ENCODE peak calls at places on chromosomes 6 and 20, in eight cellular contexts. H is small intestine, Y is cardiac muscle cell, X is right lobe of liver, R is left lung, A is ovary, L is heart right ventricle, Q is psoas muscle. V is an unnamed sample.

GRCh38 chr6:75278474-75279077 is 6.0 kb downstream of the TMEM30A start:
- DNase-seq in H (peak), Y (no peak), X (no peak), R (no peak), A (no peak), L (no peak), Q (no peak), V (no peak)

GRCh38 chr6:85049282-85049681 is 284.9 kb upstream of the TBX18 start:
- DNase-seq in H (no peak), Y (no peak), X (no peak), R (no peak), A (no peak), L (no peak), Q (no peak), V (no peak)

GRCh38 chr6:109945091-109945490 is 33.0 kb upstream of the GPR6 start:
- DNase-seq in H (no peak), Y (no peak), X (no peak), R (no peak), A (no peak), L (no peak), Q (no peak), V (no peak)

GRCh38 chr20:1490643-1491042 is 577 bp downstream of the SIRPB2 start:
- DNase-seq in H (no peak), Y (no peak), X (no peak), R (no peak), A (no peak), L (no peak), Q (no peak), V (no peak)

GRCh38 chr6:147195510-147195909 is 8.7 kb upstream of the STXBP5 start:
- DNase-seq in H (no peak), Y (no peak), X (no peak), R (no peak), A (no peak), L (no peak), Q (no peak), V (no peak)

GRCh38 chr6:52157301-52157930 is 28.8 kb upstream of the IL17A start:
- DNase-seq in H (no peak), Y (no peak), X (no peak), R (no peak), A (no peak), L (no peak), Q (no peak), V (no peak)

GRCh38 chr6:97548354-97548753 is 265.3 kb upstream of the MMS22L start:
- DNase-seq in H (no peak), Y (no peak), X (no peak), R (no peak), A (no peak), L (no peak), Q (no peak), V (no peak)

GRCh38 chr6:44456070-44456965 is 68.8 kb downstream of the CDC5L start:
- DNase-seq in H (peak), Y (peak), X (no peak), R (no peak), A (no peak), L (no peak), Q (peak), V (no peak)

GRCh38 chr6:87699576-87699975 is 2.5 kb downstream of the AKIRIN2 start:
- DNase-seq in H (no peak), Y (no peak), X (no peak), R (no peak), A (no peak), L (no peak), Q (no peak), V (no peak)

GRCh38 chr20:62088258-62089127 is 22.8 kb upstream of the TAF4 start:
- DNase-seq in H (peak), Y (no peak), X (no peak), R (no peak), A (no peak), L (no peak), Q (no peak), V (no peak)

GRCh38 chr6:30334077-30334476 is 7.3 kb downstream of the TRIM39 start:
- DNase-seq in H (no peak), Y (no peak), X (no peak), R (no peak), A (no peak), L (no peak), Q (no peak), V (no peak)

GRCh38 chr6:138038148-138038870 is 68.9 kb downstream of the PERP start:
- DNase-seq in H (no peak), Y (no peak), X (no peak), R (no peak), A (no peak), L (no peak), Q (no peak), V (no peak)

GRCh38 chr6:84263557-84263956 is 36.1 kb upstream of the CEP162 start:
- DNase-seq in H (no peak), Y (no peak), X (no peak), R (no peak), A (no peak), L (no peak), Q (no peak), V (no peak)

GRCh38 chr20:30506100-30506499 is 751.4 kb upstream of the DEFB115 start:
- DNase-seq in H (no peak), Y (no peak), X (no peak), R (no peak), A (no peak), L (no peak), Q (no peak), V (no peak)

GRCh38 chr6:46331461-46331860 is 159.8 kb downstream of the RCAN2 start:
- DNase-seq in H (no peak), Y (no peak), X (no peak), R (no peak), A (no peak), L (no peak), Q (no peak), V (no peak)

GRCh38 chr6:41088451-41088850 is 15.7 kb downstream of the NFYA start:
- DNase-seq in H (no peak), Y (no peak), X (no peak), R (no peak), A (no peak), L (no peak), Q (no peak), V (no peak)

GRCh38 chr20:376089-376488 is 4.5 kb upstream of the TRIB3 start:
- DNase-seq in H (no peak), Y (no peak), X (no peak), R (no peak), A (no peak), L (no peak), Q (no peak), V (no peak)
- H3K27ac ChIP-seq in H (no peak), Y (no peak), X (no peak), R (no peak), A (no peak), L (no peak), Q (no peak), V (no peak)

DNA sequence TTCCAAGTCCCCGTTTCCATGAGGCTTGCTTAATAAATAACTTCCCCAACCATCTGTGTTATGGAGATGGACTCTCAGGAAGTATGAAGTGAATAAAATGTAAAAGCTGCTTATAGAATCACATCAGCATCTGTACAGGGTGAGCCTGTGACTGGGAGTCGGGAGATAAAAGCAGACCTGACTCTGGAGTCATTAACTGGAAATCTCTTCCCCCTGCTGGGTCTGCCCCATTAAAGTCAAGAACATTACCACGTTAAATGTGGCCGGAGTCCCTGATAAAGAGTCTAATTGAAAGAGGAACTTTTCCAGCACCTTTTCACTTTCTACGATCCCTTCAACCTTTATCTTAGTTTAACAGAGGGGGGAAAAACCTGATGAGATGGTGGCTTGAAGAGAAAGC is 368.5 kb downstream of the DOK5 start:
- DNase-seq in H (no peak), Y (no peak), X (no peak), R (no peak), A (no peak), L (no peak), Q (no peak), V (no peak)
- H3K27ac ChIP-seq in H (no peak), Y (no peak), X (no peak), R (no peak), A (no peak), L (no peak), Q (no peak), V (no peak)

GRCh38 chr6:105608711-105609374 is 206.0 kb upstream of the PREP start:
- DNase-seq in H (no peak), Y (no peak), X (no peak), R (no peak), A (no peak), L (no peak), Q (no peak), V (no peak)

GRCh38 chr6:105606871-105607421 is 204.1 kb upstream of the PREP start:
- DNase-seq in H (no peak), Y (no peak), X (no peak), R (no peak), A (no peak), L (no peak), Q (no peak), V (no peak)

GRCh38 chr6:105609375-105609991 is 206.6 kb upstream of the PREP start:
- DNase-seq in H (no peak), Y (no peak), X (peak), R (peak), A (no peak), L (peak), Q (no peak), V (no peak)

GRCh38 chr6:105607624-105608392 is 204.9 kb upstream of the PREP start:
- DNase-seq in H (peak), Y (no peak), X (no peak), R (no peak), A (no peak), L (no peak), Q (no peak), V (no peak)

DNA sequence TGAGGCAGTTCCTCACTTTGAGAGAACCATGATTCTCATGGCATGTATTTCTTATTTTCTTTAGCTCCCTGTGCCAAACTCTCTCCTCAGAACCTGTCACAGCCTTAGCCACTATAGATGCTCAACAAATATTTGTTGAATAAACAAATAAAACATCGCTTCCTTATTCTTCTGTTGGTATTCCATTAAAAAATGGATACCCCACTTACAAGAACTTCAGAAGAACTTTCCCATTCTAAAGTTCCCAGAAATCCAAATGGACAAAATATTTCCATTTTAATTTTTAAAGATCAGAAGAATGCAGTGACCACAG is 205.5 kb upstream of the PREP start:
- DNase-seq in H (no peak), Y (no peak), X (no peak), R (no peak), A (no peak), L (no peak), Q (no peak), V (no peak)
- H3K27ac ChIP-seq in H (peak), Y (no peak), X (no peak), R (peak), A (no peak), L (no peak), Q (no peak), V (no peak)

GRCh38 chr6:131282417-131282816 is 147.2 kb downstream of the AKAP7 start:
- DNase-seq in H (peak), Y (no peak), X (no peak), R (no peak), A (no peak), L (no peak), Q (no peak), V (no peak)
- H3K27ac ChIP-seq in H (no peak), Y (no peak), X (no peak), R (no peak), A (no peak), L (no peak), Q (no peak), V (peak)

V was measured in caudate nucleus.